ENCODE peak calls at places on chromosomes 7 and 10, in eight cellular contexts. W is cardiac muscle cell; R is AML-193; D is left cardiac atrium; K is COR-L47; C is LoVo; F is pons; H is activated CD4-positive, alpha-beta T cell treated with anti-CD3 and anti-CD28 coated beads for 36 hours. M is an unnamed sample.

GRCh38 chr10:104268691-104269645 is at the start of gene GSTO2:
- DNase-seq in W (peak), R (peak), D (peak), K (peak), C (peak), F (peak), H (peak), M (no peak)

GRCh38 chr10:5033061-5033770 is 29.6 kb upstream of the AKR1C2 start:
- DNase-seq in W (peak), R (no peak), D (no peak), K (no peak), C (peak), F (no peak), H (no peak), M (no peak)

GRCh38 chr7:43112941-43113621 is 634 bp downstream of the HECW1 start:
- DNase-seq in W (peak), R (no peak), D (peak), K (no peak), C (no peak), F (no peak), H (peak), M (peak)

GRCh38 chr10:132904169-132904813 is 38.1 kb downstream of the CFAP46 start:
- DNase-seq in W (peak), R (peak), D (peak), K (peak), C (peak), F (peak), H (peak), M (peak)

GRCh38 chr7:93690021-93690420 is 115.5 kb upstream of the CALCR start:
- DNase-seq in W (no peak), R (no peak), D (no peak), K (no peak), C (no peak), F (no peak), H (no peak), M (no peak)

GRCh38 chr10:35353805-35354204 is 17.5 kb downstream of the CCNY start:
- DNase-seq in W (no peak), R (no peak), D (no peak), K (no peak), C (no peak), F (no peak), H (no peak), M (no peak)

GRCh38 chr7:130276796-130277762 is 10.4 kb downstream of the CPA2 start:
- DNase-seq in W (peak), R (no peak), D (no peak), K (no peak), C (no peak), F (no peak), H (peak), M (no peak)

GRCh38 chr7:42876182-42877068 is 35.4 kb downstream of the C7orf25 start:
- DNase-seq in W (peak), R (peak), D (no peak), K (peak), C (peak), F (peak), H (peak), M (peak)

GRCh38 chr7:25455649-25456251 is 227.5 kb upstream of the NPVF start:
- DNase-seq in W (no peak), R (no peak), D (no peak), K (no peak), C (no peak), F (no peak), H (no peak), M (no peak)

GRCh38 chr7:35714862-35715261 is 19.9 kb upstream of the HERPUD2 start:
- DNase-seq in W (no peak), R (no peak), D (no peak), K (no peak), C (no peak), F (peak), H (no peak), M (no peak)

GRCh38 chr7:135334830-135335543 is 101.3 kb downstream of the STRA8 start:
- DNase-seq in W (no peak), R (no peak), D (no peak), K (no peak), C (no peak), F (no peak), H (no peak), M (no peak)

M was measured in HuH-7.5.